ENCODE peak calls at places on chromosomes 13 and 19, in eight cellular contexts. S, O, H, U, J, V, T and P are unnamed samples.
A peak's percentile ranks its signal among the peaks of the same experiment; 100 is the strongest.

GRCh38 chr13:86838411-86839120 is 832.6 kb upstream of the SLITRK5 start:
- DNase-seq in S (no peak), O (no peak), H (no peak), U (no peak), J (no peak), V (no peak), T (no peak), P (no peak)

GRCh38 chr13:66703597-66703996 is 526.5 kb downstream of the PCDH9 start:
- DNase-seq in S (no peak), O (no peak), H (no peak), U (no peak), J (no peak), V (no peak), T (no peak), P (no peak)

GRCh38 chr13:60329221-60329983 is 67.6 kb upstream of the TDRD3 start:
- DNase-seq in S (peak; percentile 32), O (peak; percentile 17), H (peak; percentile 11), U (no peak), J (no peak), V (no peak), T (peak; percentile 16), P (peak; percentile 45)

GRCh38 chr19:3458229-3458555 is 22.1 kb downstream of the SMIM24 start:
- DNase-seq in S (peak; percentile 36), O (no peak), H (no peak), U (no peak), J (no peak), V (no peak), T (no peak), P (no peak)

GRCh38 chr13:113220877-113221276 is 11.5 kb downstream of the CUL4A start:
- DNase-seq in S (peak; percentile 17), O (no peak), H (no peak), U (no peak), J (no peak), V (no peak), T (no peak), P (peak; percentile 21)

GRCh38 chr13:21576424-21576823 is 27.5 kb downstream of the MICU2 start:
- DNase-seq in S (peak; percentile 14), O (no peak), H (no peak), U (no peak), J (no peak), V (no peak), T (no peak), P (no peak)

GRCh38 chr13:34750078-34750703 is 191.9 kb upstream of the NBEA start:
- DNase-seq in S (no peak), O (peak; percentile 24), H (peak; percentile 10), U (no peak), J (peak; percentile 2), V (no peak), T (no peak), P (peak; percentile 55)

GRCh38 chr13:76600086-76600485 is 286.1 kb downstream of the KCTD12 start:
- DNase-seq in S (peak; percentile 45), O (peak; percentile 16), H (no peak), U (no peak), J (no peak), V (no peak), T (no peak), P (peak; percentile 42)

GRCh38 chr13:52848455-52849190 is at the start of gene PCDH8:
- DNase-seq in S (no peak), O (no peak), H (no peak), U (no peak), J (no peak), V (no peak), T (no peak), P (no peak)

GRCh38 chr13:62551588-62551987 is 1135.9 kb upstream of the PCDH20 start:
- DNase-seq in S (no peak), O (no peak), H (no peak), U (no peak), J (no peak), V (no peak), T (no peak), P (no peak)

GRCh38 chr13:42752731-42753130 is 28.7 kb upstream of the FAM216B start:
- DNase-seq in S (no peak), O (no peak), H (no peak), U (no peak), J (no peak), V (no peak), T (no peak), P (no peak)

GRCh38 chr19:4638330-4638729 is 986 bp upstream of the TNFAIP8L1 start:
- DNase-seq in S (no peak), O (peak; percentile 32), H (no peak), U (no peak), J (no peak), V (no peak), T (no peak), P (no peak)

GRCh38 chr19:4473708-4474503 is 1.8 kb downstream of the HDGFL2 start:
- DNase-seq in S (no peak), O (no peak), H (no peak), U (no peak), J (no peak), V (no peak), T (no peak), P (no peak)

GRCh38 chr13:99434258-99434788 is 66.9 kb upstream of the TM9SF2 start:
- DNase-seq in S (no peak), O (no peak), H (no peak), U (no peak), J (no peak), V (no peak), T (no peak), P (no peak)

GRCh38 chr19:16608290-16608704 is 19.7 kb downstream of the MED26 start:
- DNase-seq in S (peak; percentile 91), O (no peak), H (peak; percentile 36), U (peak; percentile 79), J (no peak), V (peak; percentile 56), T (no peak), P (peak; percentile 90)

GRCh38 chr13:99067160-99067985 is 89.5 kb upstream of the DOCK9 start:
- DNase-seq in S (peak; percentile 36), O (no peak), H (no peak), U (no peak), J (no peak), V (no peak), T (peak; percentile 68), P (peak; percentile 53)

GRCh38 chr19:1220452-1221037 is 15.0 kb downstream of the STK11 start:
- DNase-seq in S (no peak), O (no peak), H (no peak), U (no peak), J (no peak), V (no peak), T (no peak), P (no peak)

GRCh38 chr13:33911521-33911920 is 93.6 kb downstream of the RFC3 start:
- DNase-seq in S (no peak), O (no peak), H (no peak), U (no peak), J (no peak), V (no peak), T (no peak), P (no peak)

GRCh38 chr19:38392707-38393308 is 4.3 kb downstream of the SPRED3 start:
- DNase-seq in S (no peak), O (no peak), H (no peak), U (no peak), J (no peak), V (no peak), T (no peak), P (peak; percentile 51)

GRCh38 chr19:39110263-39110967 is 15.2 kb upstream of the PAK4 start:
- DNase-seq in S (peak; percentile 27), O (peak; percentile 62), H (no peak), U (peak; percentile 41), J (no peak), V (no peak), T (no peak), P (peak; percentile 39)

GRCh38 chr13:49997935-49998334 is 1.1 kb downstream of the TRIM13 start:
- DNase-seq in S (peak; percentile 22), O (no peak), H (no peak), U (no peak), J (no peak), V (no peak), T (no peak), P (no peak)

GRCh38 chr13:25097426-25097825 is 1.5 kb downstream of the PABPC3 start:
- DNase-seq in S (no peak), O (no peak), H (no peak), U (no peak), J (no peak), V (no peak), T (no peak), P (no peak)

GRCh38 chr13:25095862-25096453 is at the start of gene PABPC3:
- DNase-seq in S (peak; percentile 12), O (no peak), H (no peak), U (no peak), J (peak; percentile 27), V (no peak), T (no peak), P (peak; percentile 5)
- H3K4me3 ChIP-seq in S (peak within 1 kb of the TSS; percentile 42), O (no peak within 1 kb of the TSS), H (no peak within 1 kb of the TSS), U (no peak within 1 kb of the TSS), J (no peak within 1 kb of the TSS), V (peak within 1 kb of the TSS; percentile 35), T (peak within 1 kb of the TSS; percentile 32), P (peak within 1 kb of the TSS; percentile 34)

DNA sequence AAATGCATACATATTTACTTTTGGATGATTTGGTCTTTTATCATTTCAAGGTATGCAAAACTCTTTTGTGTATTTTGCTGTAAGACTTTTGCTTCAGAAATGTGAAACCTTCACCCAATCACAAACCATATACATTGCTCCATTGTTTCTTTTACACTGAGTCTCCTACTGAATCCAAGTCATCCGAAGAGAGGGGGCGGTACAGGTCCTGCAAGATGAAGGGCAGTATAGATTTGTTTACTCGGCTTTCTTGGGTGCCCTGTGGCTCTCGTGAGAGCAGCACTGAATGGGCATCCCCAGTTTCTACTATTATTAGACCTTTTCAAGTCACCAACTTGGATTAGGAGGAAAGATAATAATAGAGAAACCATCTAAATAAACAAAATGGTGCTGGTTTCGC is 280.6 kb downstream of the DCLK1 start:
- DNase-seq in S (no peak), O (no peak), H (no peak), U (no peak), J (no peak), V (no peak), T (no peak), P (no peak)
- TF ChIP-seq CTCF in S (no peak), O (no peak), H (no peak), U (no peak), J (no peak), V (no peak), T (no peak), P (no peak)

GRCh38 chr13:97439196-97439595 is 5.2 kb downstream of the RAP2A start:
- DNase-seq in S (no peak), O (no peak), H (no peak), U (no peak), J (no peak), V (no peak), T (no peak), P (peak; percentile 37)
- H3K4me3 ChIP-seq in S (no peak overlapping the region), O (no peak overlapping the region), H (no peak overlapping the region), U (no peak overlapping the region), J (no peak overlapping the region), V (no peak overlapping the region), T (no peak overlapping the region), P (no peak overlapping the region)

DNA sequence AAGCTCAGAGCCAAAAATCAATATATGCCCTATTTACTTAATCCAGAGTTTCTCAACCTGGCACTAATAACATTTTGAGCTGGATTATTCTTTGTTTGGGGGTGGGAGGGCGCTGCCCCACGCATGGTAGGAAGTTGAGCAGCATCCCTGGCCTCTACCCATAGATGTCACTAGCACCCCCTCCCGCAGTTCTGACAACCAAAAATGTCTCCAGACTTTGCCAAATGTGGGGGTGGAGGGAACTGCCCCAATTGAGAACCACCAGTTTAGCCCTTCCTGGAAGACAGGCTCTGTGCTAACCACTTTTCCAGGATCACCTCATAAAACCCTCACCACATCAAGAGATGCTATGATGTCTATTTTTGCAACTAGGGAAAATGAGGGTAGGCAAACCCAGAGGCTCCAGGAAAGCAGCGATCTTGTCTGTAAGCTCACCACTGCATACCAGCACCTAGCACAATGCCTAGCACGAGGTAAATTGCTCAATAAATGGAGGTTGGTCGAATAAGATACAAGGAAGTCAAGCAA is 1.1 kb downstream of the TRIR start:
- DNase-seq in S (peak; percentile 45), O (no peak), H (no peak), U (no peak), J (no peak), V (no peak), T (no peak), P (peak; percentile 49)
- TF ChIP-seq CTCF in S (peak; percentile 44), O (no peak), H (no peak), U (no peak), J (peak; percentile 81), V (peak; percentile 49), T (peak; percentile 54), P (peak; percentile 34)